ENCODE peak calls at places on chromosome 15, in eight cellular contexts. Q is NCI-H2081, C is cardiac fibroblast, K is AG09309, M is upper lobe of left lung, H is mucosa of gallbladder, F is neuronal stem cell, X is GM03348. J is an unnamed sample.
A peak's percentile ranks its signal among the peaks of the same experiment; 100 is the strongest.

GRCh38 chr15:33215941-33216872 is 21.7 kb upstream of the FMN1 start:
- DNase-seq in H (no peak), F (no peak), M (no peak), K (no peak), C (peak; percentile 29), Q (peak; percentile 9), X (peak; percentile 48), J (no peak)

GRCh38 chr15:70362911-70363310 is 265.2 kb upstream of the TLE3 start:
- DNase-seq in C (peak; percentile 66), M (peak; percentile 46), Q (no peak), F (no peak), H (no peak), K (no peak), X (peak; percentile 74), J (peak; percentile 61)

GRCh38 chr15:55742927-55743614 is at the start of gene PRTG:
- DNase-seq in H (peak; percentile 33), X (peak; percentile 72), M (peak; percentile 81), F (peak; percentile 98), Q (peak; percentile 48), K (no peak), C (peak; percentile 87), J (peak; percentile 87)

GRCh38 chr15:74170845-74171578 is 2.5 kb upstream of the ISLR start:
- DNase-seq in M (no peak), H (no peak), F (no peak), Q (no peak), C (no peak), X (no peak), K (no peak), J (peak; percentile 8)

GRCh38 chr15:30033763-30034162 is 49.0 kb upstream of the GOLGA8J start:
- DNase-seq in K (no peak), M (no peak), H (no peak), X (no peak), Q (no peak), F (no peak), C (no peak), J (no peak)

GRCh38 chr15:67945951-67946700 is 106.3 kb upstream of the RNU6-1 start:
- DNase-seq in M (no peak), K (no peak), Q (no peak), C (peak; percentile 66), F (peak; percentile 58), X (no peak), H (no peak), J (peak; percentile 60)

GRCh38 chr15:72475674-72476073 is 1.5 kb downstream of the ARIH1 start:
- DNase-seq in F (no peak), H (no peak), X (no peak), Q (no peak), K (no peak), M (no peak), C (no peak), J (no peak)

GRCh38 chr15:27563765-27564164 is 535.4 kb downstream of the OCA2 start:
- DNase-seq in Q (no peak), C (no peak), H (no peak), X (no peak), F (no peak), K (no peak), M (no peak), J (no peak)

J was measured in testis.